ENCODE peak calls at places on chromosomes 12 and 14, in seven cellular contexts. Q, J, X, P, Z, S and E are unnamed samples.

GRCh38 chr12:89391726-89392336 is 39.5 kb upstream of the DUSP6 start:
- DNase-seq in Q (no peak), J (no peak), X (no peak), P (no peak), Z (no peak), S (no peak), E (no peak)

GRCh38 chr14:48936352-48936751 is 649.8 kb downstream of the RPS29 start:
- DNase-seq in Q (no peak), J (no peak), X (no peak), P (no peak), Z (no peak), S (no peak), E (no peak)

GRCh38 chr12:38772427-38772826 is 133.0 kb downstream of the CPNE8 start:
- DNase-seq in Q (no peak), J (no peak), X (no peak), P (no peak), Z (no peak), S (no peak), E (no peak)

GRCh38 chr14:105068818-105069217 is 3.6 kb upstream of the GPR132 start:
- DNase-seq in Q (no peak), J (no peak), X (no peak), P (no peak), Z (no peak), S (no peak), E (no peak)

GRCh38 chr14:101116486-101117130 is 213.1 kb upstream of the RTL1 start:
- DNase-seq in Q (no peak), J (no peak), X (no peak), P (no peak), Z (no peak), S (no peak), E (peak)

GRCh38 chr12:57460457-57461325 is 1.1 kb downstream of the GLI1 start:
- DNase-seq in Q (peak), J (no peak), X (no peak), P (no peak), Z (no peak), S (no peak), E (peak)

GRCh38 chr12:111635524-111635923 is 36.4 kb upstream of the ATXN2 start:
- DNase-seq in Q (no peak), J (no peak), X (no peak), P (no peak), Z (no peak), S (peak), E (peak)

GRCh38 chr12:30880813-30881212 is 45.7 kb upstream of the TSPAN11 start:
- DNase-seq in Q (no peak), J (no peak), X (no peak), P (no peak), Z (no peak), S (no peak), E (no peak)